ENCODE peak calls at places on chromosomes 4 and X, in eight cellular contexts. I is left kidney; O is heart left ventricle; N is natural killer cell treated with Interleukin-12 subunit alpha and Interleukin-12 subunit beta and Interleukin-15 and Interleukin-18, amount 100 ng/mL, for 72 hours; G is T47D; M is HEK293T; L is stimulated activated naive B cell treated with anti-CD40 and anti-IgM and Interleukin-4, amounts not matched to agents 10 μg/mL and 1 μg/mL and 100 μg/mL, for 72 hours; V is astrocyte of the spinal cord. D is an unnamed sample.

GRCh38 chr4:104424368-104424921 is 70.2 kb downstream of the CXXC4 start:
- DNase-seq in I (no peak), O (no peak), N (no peak), G (no peak), M (no peak), L (no peak), V (no peak), D (no peak)

GRCh38 chr4:100257567-100257966 is 67.3 kb upstream of the DDIT4L start:
- DNase-seq in I (no peak), O (no peak), N (no peak), G (no peak), M (no peak), L (no peak), V (no peak), D (no peak)

GRCh38 chr4:90171491-90171890 is 44.3 kb downstream of the CCSER1 start:
- DNase-seq in I (no peak), O (no peak), N (no peak), G (no peak), M (no peak), L (no peak), V (no peak), D (no peak)

GRCh38 chrX:637660-638481 is 7.3 kb downstream of the SHOX start:
- DNase-seq in I (peak), O (no peak), N (no peak), G (no peak), M (no peak), L (no peak), V (no peak), D (no peak)

GRCh38 chr4:54006755-54007154 is 57.6 kb downstream of the CHIC2 start:
- DNase-seq in I (no peak), O (no peak), N (no peak), G (no peak), M (no peak), L (no peak), V (no peak), D (no peak)

GRCh38 chr4:15451866-15452765 is 17.6 kb upstream of the CC2D2A start:
- DNase-seq in I (no peak), O (no peak), N (no peak), G (no peak), M (no peak), L (no peak), V (peak), D (peak)

GRCh38 chrX:108121291-108121690 is 29.7 kb downstream of the ATG4A start:
- DNase-seq in I (peak), O (peak), N (no peak), G (no peak), M (no peak), L (no peak), V (no peak), D (no peak)

GRCh38 chr4:168710353-168710946 is 213.6 kb downstream of the PALLD start:
- DNase-seq in I (peak), O (no peak), N (no peak), G (no peak), M (peak), L (no peak), V (peak), D (no peak)

GRCh38 chr4:115090483-115091075 is 22.8 kb downstream of the NDST4 start:
- DNase-seq in I (peak), O (no peak), N (no peak), G (peak), M (peak), L (no peak), V (peak), D (no peak)

GRCh38 chrX:68693481-68694410 is 46.3 kb downstream of the STARD8 start:
- DNase-seq in I (peak), O (peak), N (no peak), G (peak), M (peak), L (no peak), V (peak), D (peak)

GRCh38 chr4:128384091-128384520 is 96.5 kb upstream of the PGRMC2 start:
- DNase-seq in I (peak), O (no peak), N (no peak), G (no peak), M (no peak), L (no peak), V (peak), D (no peak)

GRCh38 chrX:13581554-13581953 is 12.2 kb downstream of the EGFL6 start:
- DNase-seq in I (no peak), O (no peak), N (no peak), G (no peak), M (no peak), L (no peak), V (no peak), D (no peak)

GRCh38 chrX:68647156-68647957 is at the start of gene STARD8:
- DNase-seq in I (peak), O (peak), N (no peak), G (peak), M (peak), L (no peak), V (peak), D (no peak)

GRCh38 chr4:183591301-183591700 is 67.7 kb downstream of the RWDD4 start:
- DNase-seq in I (no peak), O (no peak), N (no peak), G (no peak), M (no peak), L (no peak), V (no peak), D (no peak)

GRCh38 chr4:106587558-106587957 is 219.0 kb upstream of the GIMD1 start:
- DNase-seq in I (peak), O (no peak), N (no peak), G (no peak), M (peak), L (no peak), V (peak), D (no peak)

GRCh38 chrX:120813982-120814381 is 61.7 kb downstream of the CT47B1 start:
- DNase-seq in I (no peak), O (no peak), N (no peak), G (no peak), M (no peak), L (no peak), V (no peak), D (no peak)

GRCh38 chr4:25908491-25908901 is 5.5 kb upstream of the SMIM20 start:
- DNase-seq in I (no peak), O (no peak), N (no peak), G (no peak), M (no peak), L (no peak), V (peak), D (no peak)

GRCh38 chr4:75997946-75998345 is 7.2 kb upstream of the SDAD1 start:
- DNase-seq in I (no peak), O (no peak), N (no peak), G (no peak), M (no peak), L (no peak), V (no peak), D (no peak)

GRCh38 chr4:114400531-114400930 is 198.1 kb upstream of the UGT8 start:
- DNase-seq in I (no peak), O (no peak), N (no peak), G (no peak), M (no peak), L (no peak), V (peak), D (no peak)

GRCh38 chrX:17046478-17047097 is 100.1 kb downstream of the REPS2 start:
- DNase-seq in I (peak), O (peak), N (no peak), G (peak), M (peak), L (peak), V (peak), D (no peak)

GRCh38 chrX:150896632-150897031 is 1.8 kb downstream of the CD99L2 start:
- DNase-seq in I (no peak), O (no peak), N (no peak), G (no peak), M (no peak), L (no peak), V (no peak), D (no peak)

GRCh38 chr4:147407261-147408045 is 73.4 kb upstream of the EDNRA start:
- DNase-seq in I (no peak), O (peak), N (no peak), G (no peak), M (peak), L (no peak), V (peak), D (no peak)

GRCh38 chrX:10175317-10175871 is 18.6 kb downstream of the CLCN4 start:
- DNase-seq in I (no peak), O (no peak), N (no peak), G (no peak), M (no peak), L (no peak), V (peak), D (no peak)

D was measured in right atrium auricular region.